ENCODE peak calls at places on chromosomes 3 and 15, in four cellular contexts. B, Z, H and S are unnamed samples.

GRCh38 chr3:126343675-126344074 is 13.5 kb downstream of the KLF15 start:
- DNase-seq in H (no peak), B (no peak), Z (no peak), S (no peak)

GRCh38 chr3:51668756-51669155 is 2.3 kb upstream of the TEX264 start:
- DNase-seq in H (no peak), Z (no peak), B (no peak), S (no peak)

GRCh38 chr3:52046186-52046913 is 10.0 kb downstream of the DUSP7 start:
- DNase-seq in Z (no peak), H (peak; percentile 58), B (no peak), S (no peak)

GRCh38 chr15:65642588-65642987 is 20.9 kb downstream of the SLC24A1 start:
- DNase-seq in H (no peak), Z (no peak), B (no peak), S (no peak)

GRCh38 chr3:16148213-16148612 is 26.3 kb upstream of the GALNT15 start:
- DNase-seq in Z (no peak), H (no peak), B (no peak), S (no peak)

GRCh38 chr3:149247929-149248691 is 26.5 kb upstream of the CP start:
- DNase-seq in B (no peak), H (no peak), Z (no peak), S (peak; percentile 25)

GRCh38 chr3:185709241-185709955 is 115.4 kb downstream of the IGF2BP2 start:
- DNase-seq in B (no peak), H (no peak), Z (no peak), S (no peak)

GRCh38 chr3:159828542-159828943 is 160.1 kb upstream of the IL12A start:
- DNase-seq in Z (peak; percentile 11), B (no peak), H (peak; percentile 74), S (peak; percentile 3)

GRCh38 chr15:80246425-80246894 is 5.6 kb downstream of the CTXND1 start:
- DNase-seq in H (no peak), Z (no peak), B (no peak), S (peak; percentile 89)

GRCh38 chr3:114878119-114878839 is 268.8 kb downstream of the ZBTB20 start:
- DNase-seq in B (no peak), H (no peak), Z (no peak), S (no peak)

GRCh38 chr15:50883903-50884302 is 24.6 kb upstream of the AP4E1 start:
- DNase-seq in H (no peak), Z (peak; percentile 31), B (peak; percentile 55), S (no peak)

GRCh38 chr3:42247576-42248027 is 18.4 kb downstream of the CCK start:
- DNase-seq in H (peak; percentile 58), Z (peak; percentile 76), B (no peak), S (peak; percentile 59)

GRCh38 chr3:65030847-65031463 is 343.2 kb upstream of the ADAMTS9 start:
- DNase-seq in Z (peak; percentile 77), B (no peak), H (no peak), S (no peak)

GRCh38 chr3:140093742-140094141 is 158.8 kb downstream of the CLSTN2 start:
- DNase-seq in Z (no peak), H (no peak), B (no peak), S (no peak)

GRCh38 chr3:194257030-194257657 is 94.0 kb downstream of the CPN2 start:
- DNase-seq in H (no peak), Z (peak; percentile 67), B (no peak), S (no peak)

GRCh38 chr3:111715911-111716523 is 120.9 kb upstream of the ZBED2 start:
- DNase-seq in H (peak; percentile 53), Z (peak; percentile 36), B (no peak), S (peak; percentile 47)

GRCh38 chr3:42118762-42119361 is 27.7 kb downstream of the TRAK1 start:
- DNase-seq in Z (peak; percentile 60), H (peak; percentile 80), B (peak; percentile 71), S (peak; percentile 74)

GRCh38 chr3:190984502-190985244 is 122.2 kb upstream of the GMNC start:
- DNase-seq in H (no peak), Z (no peak), B (no peak), S (no peak)

GRCh38 chr15:63487076-63487757 is 17.2 kb upstream of the USP3 start:
- DNase-seq in B (no peak), Z (peak; percentile 90), H (peak; percentile 86), S (peak; percentile 66)

GRCh38 chr15:70156781-70157261 is 59.1 kb upstream of the TLE3 start:
- DNase-seq in Z (no peak), H (no peak), B (no peak), S (no peak)

GRCh38 chr3:82628385-82629014 is 867.1 kb upstream of the GBE1 start:
- DNase-seq in Z (no peak), B (no peak), H (no peak), S (no peak)

GRCh38 chr15:51283026-51283425 is 55.4 kb downstream of the CYP19A1 start:
- DNase-seq in H (no peak), B (peak; percentile 42), Z (no peak), S (no peak)

GRCh38 chr3:164095279-164095678 is 983.0 kb downstream of the SI start:
- DNase-seq in B (no peak), H (no peak), Z (no peak), S (no peak)

GRCh38 chr3:192577811-192578210 is 149.5 kb downstream of the FGF12 start:
- DNase-seq in Z (no peak), B (no peak), H (no peak), S (no peak)

GRCh38 chr3:135967867-135968266 is 2.3 kb downstream of the PPP2R3A start:
- DNase-seq in H (no peak), B (no peak), Z (no peak), S (no peak)
- H3K9ac ChIP-seq in H (peak overlapping the region; percentile 88), B (no peak overlapping the region), Z (no peak overlapping the region), S (no peak overlapping the region)

GRCh38 chr3:12541625-12542024 is 3.7 kb downstream of the MKRN2OS start:
- DNase-seq in B (no peak), H (peak; percentile 18), Z (peak; percentile 34), S (no peak)

GRCh38 chr3:12532182-12532581 is 13.1 kb downstream of the MKRN2OS start:
- DNase-seq in H (no peak), Z (no peak), B (no peak), S (no peak)

GRCh38 chr3:12536423-12536822 is 8.9 kb downstream of the MKRN2OS start:
- DNase-seq in B (no peak), Z (no peak), H (no peak), S (no peak)
- TF ChIP-seq NFIC in B (no peak), Z (no peak), H (no peak), S (no peak)

GRCh38 chr3:54988302-54989022 is 60.6 kb upstream of the LRTM1 start:
- DNase-seq in H (no peak), Z (no peak), B (no peak), S (no peak)
- H3K9ac ChIP-seq in H (no peak overlapping the region), Z (no peak overlapping the region), B (no peak overlapping the region), S (no peak overlapping the region)

GRCh38 chr3:13696699-13697098 is 147.8 kb downstream of the FBLN2 start:
- DNase-seq in Z (no peak), B (no peak), H (no peak), S (no peak)

GRCh38 chr3:13700889-13701288 is 152.0 kb downstream of the FBLN2 start:
- DNase-seq in H (no peak), B (no peak), Z (no peak), S (no peak)

GRCh38 chr3:13700362-13700761 is 151.4 kb downstream of the FBLN2 start:
- DNase-seq in Z (no peak), B (no peak), H (no peak), S (no peak)

GRCh38 chr3:13702226-13702820 is 153.4 kb downstream of the FBLN2 start:
- DNase-seq in B (no peak), Z (no peak), H (no peak), S (no peak)

DNA sequence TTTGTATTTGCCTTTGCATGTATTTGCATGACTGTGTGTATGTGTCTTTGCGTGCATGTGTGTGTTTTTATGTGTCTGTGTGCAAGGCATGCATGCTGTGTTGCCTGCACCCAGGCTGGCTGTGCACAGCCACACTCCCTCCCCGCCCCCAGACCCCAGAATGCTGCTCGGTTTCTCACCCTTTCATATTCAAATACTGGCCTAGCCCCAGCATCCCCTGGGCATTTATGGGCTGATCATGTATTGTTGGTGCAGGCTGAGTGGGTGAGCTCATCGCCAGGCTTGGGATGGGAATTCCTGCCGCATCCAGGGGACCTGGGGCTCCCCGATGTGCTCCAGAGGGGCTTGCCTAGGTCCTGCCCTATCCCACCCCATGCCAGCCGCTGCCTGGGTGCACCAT is 149.6 kb downstream of the FBLN2 start:
- DNase-seq in B (no peak), H (no peak), Z (no peak), S (no peak)
- TF ChIP-seq NFIC in B (no peak), H (no peak), Z (no peak), S (no peak)

DNA sequence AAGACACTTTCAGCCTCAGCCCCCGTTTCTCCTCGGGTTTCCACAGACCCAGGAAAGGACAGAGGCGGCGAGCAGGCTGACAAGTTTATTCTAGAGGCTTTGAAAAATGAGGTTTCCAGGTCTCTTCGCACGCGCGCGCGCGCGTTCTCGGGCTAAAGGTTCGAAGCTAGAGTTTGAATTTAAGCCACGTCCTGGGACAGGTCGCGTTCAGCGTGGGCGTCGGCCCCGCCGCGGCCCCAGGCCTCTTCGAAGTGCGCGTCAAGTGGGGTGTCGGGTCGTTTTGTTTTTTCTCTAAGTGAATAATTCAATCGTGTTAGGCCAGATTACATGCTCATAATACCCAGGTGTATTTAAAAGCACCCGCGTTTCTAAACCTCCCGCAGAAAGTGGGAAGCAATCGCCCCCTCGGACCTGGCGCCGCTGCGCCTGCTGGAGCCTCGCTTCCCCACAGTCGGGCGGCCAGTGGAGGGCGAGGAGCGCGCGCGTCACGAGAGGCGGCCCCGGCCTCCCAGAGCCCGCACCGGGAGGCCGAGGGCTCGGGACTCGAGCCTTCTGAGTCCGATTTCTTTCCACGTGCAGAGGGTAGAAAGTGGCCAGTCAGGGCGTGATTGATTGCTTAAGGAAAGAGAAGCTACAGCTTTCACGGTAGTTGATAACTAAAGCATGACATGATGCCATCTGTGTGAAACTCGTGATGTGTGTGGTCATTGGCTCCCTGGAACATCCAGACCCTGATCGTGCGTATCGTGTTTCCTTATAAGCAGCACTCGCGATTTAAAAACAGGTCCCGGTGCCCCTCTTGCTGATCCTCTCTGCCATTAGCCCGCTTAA is 15.8 kb upstream of the SOX2 start:
- DNase-seq in B (no peak), Z (no peak), H (no peak), S (no peak)
- H3K9ac ChIP-seq in B (no peak overlapping the region), Z (no peak overlapping the region), H (no peak overlapping the region), S (no peak overlapping the region)

DNA sequence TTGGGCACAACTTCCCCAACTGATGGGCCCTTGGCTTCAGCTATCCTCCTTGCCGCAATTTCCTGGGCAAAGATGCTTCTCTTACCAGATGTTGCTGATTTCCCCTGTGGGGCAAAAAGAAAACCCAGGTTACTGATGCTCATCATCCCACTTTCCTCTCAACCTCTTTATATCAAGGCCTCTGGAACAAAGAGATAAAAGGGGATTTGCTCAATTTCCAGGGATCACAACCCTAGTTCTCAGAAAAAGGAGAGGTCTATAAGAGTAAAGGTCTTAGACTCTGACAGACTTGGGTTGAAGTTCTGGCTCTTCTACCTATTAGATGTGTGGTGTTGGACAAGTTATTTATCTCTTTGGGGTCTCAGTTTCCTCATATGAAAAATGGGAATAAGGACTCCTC is 8.5 kb downstream of the RPAP1 start:
- DNase-seq in Z (peak; percentile 45), B (no peak), H (no peak), S (no peak)
- TF ChIP-seq NFIC in Z (no peak), B (no peak), H (no peak), S (no peak)

DNA sequence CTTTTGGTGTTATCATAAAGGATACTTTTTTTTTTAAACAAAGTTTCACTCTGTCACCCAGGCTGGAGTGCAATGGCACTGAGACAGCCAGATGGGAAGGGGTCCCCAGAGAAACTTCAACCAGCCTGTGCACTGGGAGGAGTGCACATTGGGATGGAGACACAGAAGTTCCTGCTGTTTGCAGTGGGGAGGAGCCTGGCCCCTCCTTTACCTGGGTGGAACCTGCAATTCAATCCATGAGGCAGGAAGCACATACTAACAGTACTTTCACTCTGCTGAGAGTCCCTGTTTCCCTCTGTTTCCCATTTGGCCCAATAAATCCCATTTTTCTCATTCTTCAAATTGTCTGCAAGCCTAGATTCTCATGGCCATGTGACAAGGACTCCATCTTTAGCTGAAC is 42.3 kb upstream of the LHFPL4 start:
- DNase-seq in H (no peak), Z (no peak), B (no peak), S (no peak)
- H3K9ac ChIP-seq in H (no peak overlapping the region), Z (no peak overlapping the region), B (no peak overlapping the region), S (no peak overlapping the region)